ENCODE peak calls at places on chromosomes 1 and 21, in ten cellular contexts. U is stromal cell of bone marrow; S is memory B cell; B is stimulated activated CD4-positive, alpha-beta T cell treated with anti-CD3 and anti-CD28 coated beads, Interleukin-4, amount 100 ng/mL, for 24 hours; N is activated CD8-positive, alpha-beta memory T cell treated with anti-CD3 and anti-CD28 coated beads, Interleukin-2, amount 50 U/mL, for 48 hours; P is EL; K is HS-5; M is lower lobe of right lung; E is iris pigment epithelial cell; R is ureter. O is an unnamed sample.

GRCh38 chr1:3539707-3540425 is 71.4 kb downstream of the MEGF6 start:
- DNase-seq in U (no peak), S (no peak), B (no peak), N (no peak), P (peak), K (no peak), M (no peak), E (peak), R (no peak), O (no peak)

GRCh38 chr1:232553050-232553754 is 76.7 kb downstream of the SIPA1L2 start:
- DNase-seq in U (no peak), S (no peak), B (no peak), N (no peak), P (no peak), K (no peak), M (peak), E (peak), R (peak), O (no peak)

GRCh38 chr1:29408831-29409605 is 172.7 kb downstream of the PTPRU start:
- DNase-seq in U (no peak), S (no peak), B (no peak), N (no peak), P (no peak), K (no peak), M (no peak), E (no peak), R (no peak), O (no peak)

GRCh38 chr1:191888996-191889622 is 269.2 kb upstream of the RGS18 start:
- DNase-seq in U (no peak), S (no peak), B (no peak), N (no peak), P (peak), K (no peak), M (no peak), E (no peak), R (no peak), O (no peak)

GRCh38 chr1:91129017-91129416 is 107.2 kb upstream of the ZNF644 start:
- DNase-seq in U (no peak), S (no peak), B (no peak), N (no peak), P (no peak), K (no peak), M (no peak), E (no peak), R (no peak), O (no peak)

GRCh38 chr21:41220208-41220733 is 52.3 kb downstream of the BACE2 start:
- DNase-seq in U (no peak), S (no peak), B (no peak), N (no peak), P (no peak), K (no peak), M (no peak), E (no peak), R (no peak), O (no peak)

GRCh38 chr1:33684346-33685122 is 179.3 kb upstream of the HMGB4 start:
- DNase-seq in U (no peak), S (no peak), B (no peak), N (no peak), P (no peak), K (no peak), M (no peak), E (no peak), R (no peak), O (no peak)

GRCh38 chr1:19483261-19483660 is 2.1 kb downstream of the CAPZB start:
- DNase-seq in U (no peak), S (no peak), B (peak), N (peak), P (no peak), K (no peak), M (no peak), E (no peak), R (no peak), O (no peak)